ENCODE peak calls at places on chromosomes 6 and 20, in seven cellular contexts. Y is GM12865; P is prostate gland; T is CD4-positive, alpha-beta memory T cell; X is neural progenitor cell; R is CD4-positive, CD25-positive, alpha-beta regulatory T cell; K is lower leg skin. S is an unnamed sample.

GRCh38 chr20:23152308-23152892 is 66.3 kb upstream of the CD93 start:
- DNase-seq in Y (no peak), P (no peak), T (no peak), X (no peak), R (no peak), K (no peak), S (no peak)

GRCh38 chr6:124868476-124868875 is 93.8 kb upstream of the RNF217 start:
- DNase-seq in Y (no peak), P (no peak), T (no peak), X (no peak), R (no peak), K (no peak), S (no peak)

GRCh38 chr20:40744494-40745175 is 55.6 kb upstream of the MAFB start:
- DNase-seq in Y (no peak), P (no peak), T (no peak), X (no peak), R (no peak), K (no peak), S (no peak)

GRCh38 chr20:4040283-4041179 is 25.2 kb upstream of the RNF24 start:
- DNase-seq in Y (no peak), P (no peak), T (no peak), X (no peak), R (no peak), K (no peak), S (no peak)

GRCh38 chr6:16130932-16131387 is 2.1 kb downstream of the MYLIP start:
- DNase-seq in Y (peak), P (peak), T (peak), X (peak), R (peak), K (peak), S (peak)

GRCh38 chr20:59469266-59470252 is 134.8 kb upstream of the PHACTR3 start:
- DNase-seq in Y (no peak), P (no peak), T (no peak), X (peak), R (no peak), K (no peak), S (no peak)

GRCh38 chr6:154984146-154984545 is 11.0 kb upstream of the TIAM2 start:
- DNase-seq in Y (no peak), P (no peak), T (no peak), X (no peak), R (no peak), K (no peak), S (no peak)

GRCh38 chr20:9829835-9830234 is 9.0 kb downstream of the PAK5 start:
- DNase-seq in Y (no peak), P (no peak), T (no peak), X (peak), R (no peak), K (no peak), S (no peak)

GRCh38 chr6:56241106-56241812 is 6.1 kb downstream of the COL21A1 start:
- DNase-seq in Y (no peak), P (no peak), T (no peak), X (no peak), R (no peak), K (no peak), S (no peak)

GRCh38 chr6:16205377-16206144 is 32.8 kb upstream of the GMPR start:
- DNase-seq in Y (peak), P (no peak), T (no peak), X (no peak), R (no peak), K (no peak), S (no peak)

GRCh38 chr6:102154176-102154575 is 760.7 kb downstream of the GRIK2 start:
- DNase-seq in Y (no peak), P (no peak), T (no peak), X (no peak), R (no peak), K (no peak), S (no peak)

GRCh38 chr6:166582258-166582657 is 4.2 kb downstream of the RAMACL start:
- DNase-seq in Y (no peak), P (no peak), T (no peak), X (no peak), R (no peak), K (no peak), S (no peak)

GRCh38 chr6:116556065-116556464 is 2.5 kb downstream of the CALHM4 start:
- DNase-seq in Y (no peak), P (no peak), T (no peak), X (no peak), R (no peak), K (no peak), S (no peak)

GRCh38 chr6:6699741-6700367 is 111.3 kb downstream of the LY86 start:
- DNase-seq in Y (no peak), P (peak), T (no peak), X (peak), R (no peak), K (peak), S (peak)

GRCh38 chr20:8545212-8545611 is 413.1 kb downstream of the PLCB1 start:
- DNase-seq in Y (no peak), P (no peak), T (no peak), X (no peak), R (no peak), K (no peak), S (no peak)

GRCh38 chr6:107460074-107460631 is 789 bp upstream of the PDSS2 start:
- DNase-seq in Y (no peak), P (no peak), T (no peak), X (no peak), R (no peak), K (no peak), S (no peak)
- H3K4me3 ChIP-seq in Y (peak), P (peak), T (peak), X (peak), R (peak), K (peak), S (peak)

GRCh38 chr6:135922170-135922569 is 70.7 kb downstream of the PDE7B start:
- DNase-seq in Y (peak), P (peak), T (no peak), X (no peak), R (no peak), K (no peak), S (no peak)
- H3K4me3 ChIP-seq in Y (no peak), P (no peak), T (no peak), X (no peak), R (no peak), K (no peak), S (no peak)

GRCh38 chr6:138897031-138897430 is 91.0 kb downstream of the REPS1 start:
- DNase-seq in Y (no peak), P (no peak), T (no peak), X (no peak), R (no peak), K (no peak), S (no peak)
- H3K4me3 ChIP-seq in Y (no peak), P (no peak), T (no peak), X (no peak), R (no peak), K (no peak), S (no peak)

DNA sequence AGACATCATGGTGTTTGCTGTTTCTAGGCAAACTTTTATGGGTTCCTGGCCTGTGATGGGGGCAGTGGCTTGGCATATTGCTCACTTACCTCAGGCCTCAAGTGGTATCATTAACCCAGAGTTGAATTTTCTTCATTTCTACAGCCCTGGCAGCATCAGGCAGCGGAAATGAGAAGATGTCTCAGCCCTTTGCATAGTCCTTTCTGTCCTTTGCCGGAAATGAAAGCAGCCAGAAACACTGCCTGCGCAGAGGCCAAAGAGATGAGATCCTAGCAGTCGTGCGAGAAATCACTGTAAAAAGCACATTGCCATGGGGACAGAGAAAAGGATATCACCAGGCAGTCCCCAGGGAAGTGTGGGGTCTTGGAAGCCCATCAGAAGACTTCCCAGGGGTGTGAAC is 37.4 kb upstream of the KCNG1 start:
- DNase-seq in Y (no peak), P (no peak), T (no peak), X (no peak), R (no peak), K (no peak), S (no peak)
- H3K4me3 ChIP-seq in Y (no peak), P (no peak), T (no peak), X (no peak), R (no peak), K (no peak), S (no peak)

DNA sequence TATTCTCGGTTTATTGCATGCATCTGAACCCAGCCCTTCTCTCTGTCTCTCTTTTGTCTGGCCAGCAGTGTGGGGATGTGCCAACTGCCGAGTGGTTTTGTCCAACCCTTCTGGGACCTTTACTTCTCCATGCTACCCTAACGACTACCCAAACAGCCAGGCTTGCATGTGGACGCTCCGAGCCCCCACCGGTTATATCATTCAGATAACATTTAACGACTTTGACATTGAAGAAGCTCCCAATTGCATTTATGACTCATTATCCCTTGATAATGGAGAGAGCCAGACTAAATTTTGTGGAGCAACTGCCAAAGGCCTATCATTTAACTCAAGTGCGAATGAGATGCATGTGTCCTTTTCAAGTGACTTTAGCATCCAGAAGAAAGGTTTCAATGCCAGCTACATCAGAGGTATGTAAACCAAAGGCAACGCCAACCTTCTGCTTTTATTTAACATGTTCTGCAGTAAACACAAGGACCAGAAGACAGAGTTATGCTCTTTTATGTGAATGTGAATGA is 65.8 kb downstream of the ADGRG6 start:
- DNase-seq in Y (no peak), P (no peak), T (no peak), X (no peak), R (no peak), K (no peak), S (no peak)
- H3K4me3 ChIP-seq in Y (no peak), P (no peak), T (no peak), X (no peak), R (no peak), K (no peak), S (no peak)